ENCODE peak calls at places on chromosomes 11 and 22, in nine cellular contexts. N, B, M, A, J, G, U, L and P are unnamed samples.
A peak's percentile ranks its signal among the peaks of the same experiment; 100 is the strongest.

GRCh38 chr11:94574193-94574961 is 7.2 kb downstream of the PIWIL4 start:
- DNase-seq in N (no peak), B (peak; percentile 90), M (no peak), A (no peak), J (no peak), G (no peak), U (no peak), L (no peak), P (no peak)

GRCh38 chr11:117824571-117825537 is at the start of gene FXYD2:
- DNase-seq in N (peak; percentile 57), B (no peak), M (peak; percentile 36), A (no peak), J (no peak), G (no peak), U (peak; percentile 27), L (no peak), P (no peak)

GRCh38 chr11:43825217-43825816 is 55.3 kb upstream of the ALKBH3 start:
- DNase-seq in N (no peak), B (peak; percentile 35), M (no peak), A (no peak), J (peak; percentile 10), G (peak; percentile 10), U (no peak), L (peak; percentile 15), P (no peak)

GRCh38 chr11:126115820-126116319 is 53.2 kb upstream of the CDON start:
- DNase-seq in N (peak; percentile 87), B (peak; percentile 95), M (peak; percentile 73), A (no peak), J (peak; percentile 81), G (no peak), U (peak; percentile 85), L (peak; percentile 84), P (peak; percentile 72)

GRCh38 chr11:110112457-110112856 is 19.3 kb downstream of the ZC3H12C start:
- DNase-seq in N (no peak), B (no peak), M (no peak), A (no peak), J (no peak), G (no peak), U (no peak), L (no peak), P (no peak)

GRCh38 chr11:68313574-68314202 is 1.3 kb downstream of the LRP5 start:
- DNase-seq in N (no peak), B (peak; percentile 30), M (no peak), A (no peak), J (no peak), G (peak; percentile 65), U (no peak), L (no peak), P (no peak)

GRCh38 chr11:34546511-34547206 is 33.1 kb upstream of the ELF5 start:
- DNase-seq in N (no peak), B (no peak), M (no peak), A (no peak), J (no peak), G (no peak), U (no peak), L (no peak), P (no peak)

GRCh38 chr11:66858939-66859685 is 2.2 kb downstream of the LRFN4 start:
- DNase-seq in N (peak; percentile 57), B (no peak), M (no peak), A (no peak), J (no peak), G (no peak), U (no peak), L (no peak), P (no peak)

GRCh38 chr11:46392421-46393230 is 1.1 kb upstream of the CHRM4 start:
- DNase-seq in N (peak; percentile 94), B (peak; percentile 72), M (peak; percentile 85), A (no peak), J (peak; percentile 87), G (peak; percentile 86), U (peak; percentile 87), L (peak; percentile 78), P (peak; percentile 90)

GRCh38 chr11:34318111-34319037 is 39.4 kb downstream of the ABTB2 start:
- DNase-seq in N (no peak), B (peak; percentile 58), M (peak; percentile 34), A (no peak), J (peak; percentile 69), G (no peak), U (no peak), L (no peak), P (no peak)

GRCh38 chr11:88103337-88104206 is 71.7 kb downstream of the RAB38 start:
- DNase-seq in N (peak; percentile 31), B (peak; percentile 58), M (peak; percentile 14), A (peak; percentile 53), J (peak; percentile 58), G (peak; percentile 82), U (no peak), L (no peak), P (peak; percentile 45)

GRCh38 chr11:126949066-126949945 is 51.3 kb downstream of the KIRREL3 start:
- DNase-seq in N (no peak), B (peak; percentile 93), M (no peak), A (no peak), J (no peak), G (no peak), U (no peak), L (no peak), P (no peak)

GRCh38 chr11:7657306-7658025 is 15.8 kb downstream of the CYB5R2 start:
- DNase-seq in N (no peak), B (peak; percentile 68), M (peak; percentile 64), A (no peak), J (peak; percentile 49), G (peak; percentile 42), U (peak; percentile 49), L (peak; percentile 56), P (peak; percentile 78)

GRCh38 chr11:36008576-36008975 is 64.7 kb downstream of the LDLRAD3 start:
- DNase-seq in N (no peak), B (peak; percentile 48), M (no peak), A (no peak), J (no peak), G (no peak), U (no peak), L (no peak), P (no peak)

GRCh38 chr11:134352111-134352510 is 20.3 kb downstream of the GLB1L2 start:
- DNase-seq in N (no peak), B (no peak), M (no peak), A (no peak), J (no peak), G (no peak), U (no peak), L (no peak), P (no peak)

GRCh38 chr11:118622376-118623290 is 15.2 kb downstream of the PHLDB1 start:
- DNase-seq in N (no peak), B (peak; percentile 69), M (no peak), A (no peak), J (peak; percentile 38), G (no peak), U (no peak), L (peak; percentile 77), P (no peak)

GRCh38 chr11:3010521-3011275 is 18.6 kb upstream of the NAP1L4 start:
- DNase-seq in N (peak; percentile 28), B (no peak), M (no peak), A (no peak), J (no peak), G (no peak), U (no peak), L (no peak), P (no peak)

GRCh38 chr11:59204736-59205135 is 8.0 kb downstream of the MPEG1 start:
- DNase-seq in N (no peak), B (peak; percentile 31), M (no peak), A (no peak), J (no peak), G (no peak), U (no peak), L (no peak), P (no peak)

GRCh38 chr11:59208956-59209355 is 3.8 kb downstream of the MPEG1 start:
- DNase-seq in N (no peak), B (peak; percentile 64), M (no peak), A (no peak), J (no peak), G (no peak), U (no peak), L (no peak), P (no peak)

GRCh38 chr11:59206635-59207034 is 6.1 kb downstream of the MPEG1 start:
- DNase-seq in N (no peak), B (peak; percentile 25), M (peak; percentile 59), A (no peak), J (peak; percentile 48), G (no peak), U (peak; percentile 55), L (no peak), P (no peak)

GRCh38 chr11:59205664-59206063 is 7.1 kb downstream of the MPEG1 start:
- DNase-seq in N (no peak), B (no peak), M (no peak), A (no peak), J (no peak), G (no peak), U (no peak), L (no peak), P (no peak)

GRCh38 chr11:59207988-59208432 is 4.7 kb downstream of the MPEG1 start:
- DNase-seq in N (no peak), B (peak; percentile 91), M (no peak), A (peak; percentile 89), J (peak; percentile 17), G (peak; percentile 41), U (peak; percentile 51), L (peak; percentile 52), P (no peak)
- TF ChIP-seq POLR2A in N (no peak), B (no peak), M (no peak), A (no peak), J (no peak), G (no peak), U (no peak), L (no peak), P (no peak)

GRCh38 chr11:64355078-64355940 is 3.7 kb upstream of the RPS6KA4 start:
- DNase-seq in N (peak; percentile 82), B (peak; percentile 77), M (peak; percentile 66), A (no peak), J (peak; percentile 96), G (peak; percentile 84), U (peak; percentile 85), L (peak; percentile 73), P (peak; percentile 90)
- TF ChIP-seq POLR2A in N (peak; percentile 54), B (no peak), M (peak; percentile 51), A (no peak), J (no peak), G (peak; percentile 41), U (no peak), L (no peak), P (peak; percentile 46)

GRCh38 chr11:65426839-65427690 is 4.5 kb downstream of the NEAT1 start:
- DNase-seq in N (peak; percentile 75), B (peak; percentile 77), M (peak; percentile 82), A (no peak), J (no peak), G (peak; percentile 78), U (peak; percentile 75), L (peak; percentile 76), P (peak; percentile 66)
- TF ChIP-seq POLR2A in N (peak; percentile 57), B (peak; percentile 79), M (peak; percentile 88), A (peak; percentile 87), J (peak; percentile 62), G (peak; percentile 86), U (peak; percentile 78), L (peak; percentile 48), P (peak; percentile 75)

DNA sequence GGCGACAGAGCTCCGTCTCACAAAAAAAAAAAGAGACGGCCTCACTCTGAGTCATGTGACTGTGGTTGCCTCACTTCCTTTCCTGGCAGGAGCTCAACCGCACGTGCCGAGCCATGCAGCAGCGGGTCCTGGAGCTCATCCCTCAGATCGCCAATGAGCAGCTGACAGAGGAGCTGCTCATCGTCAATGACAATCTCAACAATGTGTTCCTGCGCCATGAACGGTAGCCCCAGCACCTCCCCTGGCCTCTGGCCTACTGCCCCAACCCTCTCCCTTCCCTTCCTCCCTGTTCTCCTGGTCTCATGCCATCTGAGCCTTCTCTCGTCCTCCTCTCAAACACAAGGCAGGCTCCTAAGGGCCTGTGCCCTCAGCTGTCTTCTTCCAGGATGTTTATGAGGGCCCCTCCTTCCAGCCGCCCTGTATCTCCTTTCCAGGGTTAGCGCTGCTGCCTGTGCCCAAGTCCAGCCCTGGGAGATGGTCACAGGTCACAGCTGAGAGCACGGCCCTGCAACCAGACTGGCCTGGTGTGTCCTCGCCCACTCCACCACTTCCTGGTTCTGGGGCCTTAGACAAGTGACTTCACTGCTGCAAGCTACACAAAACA is 30.7 kb downstream of the TOM1 start:
- DNase-seq in N (peak; percentile 93), B (peak; percentile 86), M (peak; percentile 80), A (no peak), J (no peak), G (peak; percentile 35), U (peak; percentile 63), L (peak; percentile 60), P (peak; percentile 79)
- TF ChIP-seq POLR2A in N (peak; percentile 23), B (no peak), M (no peak), A (no peak), J (no peak), G (no peak), U (no peak), L (no peak), P (no peak)